ENCODE peak calls at places on chromosomes 7 and 10, in six cellular contexts. Q, C, Y, R, I and F are unnamed samples.

GRCh38 chr10:24617771-24618396 is 105.8 kb downstream of the ARHGAP21 start:
- DNase-seq in R (peak; percentile 50), Q (peak; percentile 65), C (peak; percentile 89), Y (peak; percentile 14), I (no peak), F (peak; percentile 1)

GRCh38 chr7:137449016-137449415 is 105.5 kb upstream of the PTN start:
- DNase-seq in R (no peak), I (no peak), Y (no peak), C (no peak), Q (no peak), F (no peak)

GRCh38 chr7:6178273-6179029 is 94.0 kb downstream of the CYTH3 start:
- DNase-seq in R (no peak), Y (no peak), C (no peak), I (no peak), Q (no peak), F (no peak)

GRCh38 chr7:30994206-30995100 is 30.7 kb downstream of the GHRHR start:
- DNase-seq in C (no peak), Q (no peak), Y (no peak), I (no peak), R (no peak), F (no peak)

GRCh38 chr7:81611040-81611439 is 158.8 kb downstream of the HGF start:
- DNase-seq in R (no peak), C (no peak), Y (no peak), Q (no peak), I (no peak), F (no peak)

GRCh38 chr10:1270490-1270889 is 214.3 kb downstream of the WDR37 start:
- DNase-seq in I (no peak), Q (no peak), Y (no peak), R (no peak), C (no peak), F (no peak)

GRCh38 chr10:109454691-109455090 is 468.6 kb downstream of the XPNPEP1 start:
- DNase-seq in Q (no peak), C (no peak), R (no peak), I (no peak), Y (no peak), F (no peak)

GRCh38 chr10:20004087-20004523 is 187.9 kb downstream of the PLXDC2 start:
- DNase-seq in I (peak; percentile 28), Q (no peak), C (no peak), R (no peak), Y (peak; percentile 4), F (peak; percentile 64)

GRCh38 chr7:26170663-26171062 is 18.7 kb downstream of the NFE2L3 start:
- DNase-seq in Q (no peak), C (no peak), Y (no peak), R (no peak), I (no peak), F (no peak)

GRCh38 chr7:155007947-155008346 is 5.0 kb upstream of the PAXIP1 start:
- DNase-seq in Y (peak; percentile 60), Q (peak; percentile 44), I (no peak), C (no peak), R (peak; percentile 56), F (peak; percentile 66)

GRCh38 chr10:61475449-61475873 is 22.3 kb upstream of the TMEM26 start:
- DNase-seq in I (no peak), C (no peak), Y (no peak), R (no peak), Q (no peak), F (no peak)

GRCh38 chr7:64876792-64877713 is 26.0 kb upstream of the ZNF273 start:
- DNase-seq in C (peak; percentile 4), I (no peak), R (no peak), Y (peak; percentile 100), Q (no peak), F (no peak)

GRCh38 chr10:73584737-73585136 is 6.4 kb downstream of the USP54 start:
- DNase-seq in C (no peak), R (peak; percentile 30), Y (no peak), Q (no peak), I (no peak), F (no peak)

GRCh38 chr7:107025449-107026103 is 18.9 kb upstream of the PRKAR2B start:
- DNase-seq in Q (peak; percentile 63), R (no peak), I (no peak), C (no peak), Y (no peak), F (no peak)

GRCh38 chr7:18607025-18607424 is 111.5 kb downstream of the HDAC9 start:
- DNase-seq in R (no peak), Q (no peak), Y (no peak), C (no peak), I (no peak), F (no peak)

GRCh38 chr10:37860494-37861190 is 3.2 kb upstream of the ZNF248 start:
- DNase-seq in R (peak; percentile 27), Q (no peak), Y (no peak), I (no peak), C (no peak), F (no peak)

GRCh38 chr7:68504766-68505165 is 1093.5 kb upstream of the AUTS2 start:
- DNase-seq in R (no peak), Y (peak; percentile 26), C (no peak), I (no peak), Q (no peak), F (no peak)

GRCh38 chr7:90833443-90833842 is 237.3 kb downstream of the CDK14 start:
- DNase-seq in Y (no peak), I (no peak), Q (no peak), R (no peak), C (no peak), F (no peak)

GRCh38 chr7:140059288-140060242 is 3.2 kb downstream of the PARP12 start:
- DNase-seq in I (no peak), C (peak; percentile 27), Y (peak; percentile 81), Q (no peak), R (peak; percentile 20), F (no peak)

GRCh38 chr7:80183900-80184685 is 49.5 kb downstream of the GNAI1 start:
- DNase-seq in I (no peak), C (no peak), Y (no peak), Q (no peak), R (no peak), F (no peak)

GRCh38 chr7:46908770-46909169 is 673.1 kb downstream of the TNS3 start:
- DNase-seq in C (no peak), I (no peak), Q (no peak), R (no peak), Y (no peak), F (no peak)

GRCh38 chr7:89200758-89201157 is 405.2 kb upstream of the TEX47 start:
- DNase-seq in I (no peak), Q (no peak), Y (no peak), C (no peak), R (no peak), F (no peak)

GRCh38 chr10:1578392-1579140 is 158.8 kb downstream of the ADARB2 start:
- DNase-seq in I (no peak), R (no peak), Y (no peak), Q (no peak), C (no peak), F (no peak)

GRCh38 chr10:126504051-126504760 is 115.9 kb upstream of the ADAM12 start:
- DNase-seq in I (no peak), Y (peak; percentile 83), Q (peak; percentile 5), C (peak; percentile 58), R (peak; percentile 59), F (peak; percentile 29)
- TF ChIP-seq GABPA in I (no peak), Y (no peak), Q (no peak), C (no peak), R (no peak), F (no peak)

GRCh38 chr7:148919859-148920258 is 35.8 kb upstream of the EZH2 start:
- DNase-seq in Y (no peak), I (no peak), R (no peak), C (no peak), Q (no peak), F (no peak)
- H3K27ac ChIP-seq in Y (no peak overlapping the region), I (no peak overlapping the region), R (no peak overlapping the region), C (no peak overlapping the region), Q (no peak overlapping the region), F (no peak overlapping the region)

GRCh38 chr7:116169060-116169459 is 41.3 kb upstream of the TES start:
- DNase-seq in C (no peak), Y (no peak), I (no peak), R (peak; percentile 92), Q (no peak), F (no peak)
- TF ChIP-seq GABPA in C (no peak), Y (no peak), I (no peak), R (no peak), Q (no peak), F (no peak)

GRCh38 chr10:75397571-75397921 is 4.0 kb downstream of the ZNF503 start:
- DNase-seq in Q (no peak), I (no peak), C (no peak), Y (no peak), R (no peak), F (no peak)
- H3K27ac ChIP-seq in Q (no peak overlapping the region), I (no peak overlapping the region), C (no peak overlapping the region), Y (no peak overlapping the region), R (no peak overlapping the region), F (no peak overlapping the region)

GRCh38 chr10:93678386-93678785 is 24.0 kb downstream of the FRA10AC1 start:
- DNase-seq in C (no peak), R (no peak), Y (no peak), I (no peak), Q (no peak), F (no peak)

GRCh38 chr10:93678805-93679587 is 23.4 kb downstream of the FRA10AC1 start:
- DNase-seq in C (no peak), Y (no peak), Q (no peak), I (no peak), R (no peak), F (no peak)

DNA sequence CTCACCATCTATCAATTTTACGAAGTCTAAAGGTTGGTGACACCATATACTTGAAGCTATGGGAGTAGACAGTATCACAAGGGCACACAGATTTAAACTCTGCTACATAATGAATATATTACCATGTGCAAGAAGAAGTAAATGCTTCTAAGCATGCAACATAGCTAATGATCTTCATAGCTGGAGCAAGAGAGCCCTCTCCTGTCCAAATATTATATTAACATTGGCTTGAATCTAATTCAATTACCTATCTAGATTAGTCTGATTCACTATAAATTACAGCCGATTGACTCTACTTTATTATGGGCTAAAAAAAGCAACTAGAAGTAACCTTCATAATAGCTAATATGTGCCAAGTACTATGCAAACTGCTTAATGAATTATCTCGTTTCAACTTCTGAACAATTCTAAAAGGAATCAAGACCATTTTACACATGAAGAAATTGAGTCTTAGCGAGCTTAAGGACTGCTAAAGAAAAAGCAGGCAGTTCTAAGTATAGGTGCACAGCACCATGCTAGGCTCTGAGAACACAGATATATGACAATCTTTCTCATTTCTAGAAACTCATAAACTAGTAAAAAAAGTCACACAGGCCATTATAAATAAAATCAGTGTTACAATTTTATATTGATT is 21.9 kb downstream of the FRA10AC1 start:
- DNase-seq in Q (peak; percentile 7), Y (peak; percentile 12), C (no peak), R (peak; percentile 38), I (no peak), F (no peak)
- TF ChIP-seq GABPA in Q (no peak), Y (no peak), C (no peak), R (no peak), I (no peak), F (no peak)

GRCh38 chr7:55375237-55375636 is 10.1 kb downstream of the LANCL2 start:
- DNase-seq in Q (no peak), Y (no peak), C (no peak), R (no peak), I (no peak), F (no peak)
- H3K27ac ChIP-seq in Q (no peak overlapping the region), Y (no peak overlapping the region), C (no peak overlapping the region), R (no peak overlapping the region), I (no peak overlapping the region), F (no peak overlapping the region)

GRCh38 chr10:45371555-45371954 is 2.5 kb upstream of the ALOX5 start:
- DNase-seq in Q (no peak), C (no peak), I (no peak), R (no peak), Y (no peak), F (no peak)
- TF ChIP-seq GABPA in Q (no peak), C (no peak), I (no peak), R (no peak), Y (no peak), F (no peak)